ENCODE peak calls at places on chromosomes 2 and 18, in nine cellular contexts. E is activated T-helper 1 cell treated with Interleukin-2 at 50 U/mL for 16 hours; U is NCI-H1092; H is kidney; C is Ammon's horn; B is kidney epithelial cell; Y is MV-4-11; A is stimulated activated CD4-positive, alpha-beta T cell treated with anti-CD3 and anti-CD28 coated beads, Interleukin-15, amount 100 ng/mL, for 48 hours; T is NCI-H1105. R is an unnamed sample.

GRCh38 chr2:111030271-111030891 is 90.3 kb upstream of the BCL2L11 start:
- DNase-seq in Y (peak), C (no peak), E (no peak), U (no peak), A (no peak), T (no peak), H (no peak), B (peak), R (peak)

GRCh38 chr18:24268784-24269550 is 128.7 kb downstream of the OSBPL1A start:
- DNase-seq in U (no peak), E (no peak), T (no peak), H (no peak), A (no peak), C (no peak), Y (no peak), B (no peak), R (no peak)

GRCh38 chr2:41955641-41956040 is 92.2 kb upstream of the PKDCC start:
- DNase-seq in Y (peak), C (peak), T (no peak), E (no peak), A (no peak), B (no peak), H (no peak), U (no peak), R (no peak)

GRCh38 chr18:44855681-44856080 is 175.0 kb downstream of the SETBP1 start:
- DNase-seq in Y (no peak), H (no peak), A (no peak), U (no peak), T (no peak), E (no peak), B (no peak), C (no peak), R (no peak)

GRCh38 chr18:9722691-9723090 is 14.6 kb downstream of the RAB31 start:
- DNase-seq in E (no peak), H (no peak), B (no peak), T (no peak), U (no peak), Y (no peak), C (no peak), A (no peak), R (peak)

GRCh38 chr2:98040331-98040939 is 44.7 kb upstream of the TMEM131 start:
- DNase-seq in U (no peak), C (no peak), H (no peak), E (no peak), A (no peak), Y (no peak), T (no peak), B (no peak), R (no peak)

GRCh38 chr2:96815326-96816126 is 542 bp upstream of the CNNM3 start:
- DNase-seq in H (peak), Y (no peak), B (no peak), C (no peak), T (no peak), A (no peak), E (no peak), U (no peak), R (no peak)

GRCh38 chr2:17830053-17831034 is 14.1 kb downstream of the MSGN1 start:
- DNase-seq in C (peak), E (no peak), Y (peak), U (peak), T (no peak), A (peak), B (peak), H (peak), R (peak)

GRCh38 chr2:27118525-27119329 is at the start of gene CGREF1:
- DNase-seq in H (no peak), C (peak), E (no peak), Y (peak), A (no peak), T (no peak), U (peak), B (no peak), R (peak)

GRCh38 chr18:64436111-64436510 is 287.2 kb upstream of the LINC00305 start:
- DNase-seq in H (no peak), A (no peak), C (no peak), U (no peak), B (no peak), Y (peak), T (no peak), E (no peak), R (no peak)

GRCh38 chr2:65069425-65069824 is 13.2 kb downstream of the CEP68 start:
- DNase-seq in U (no peak), B (no peak), E (no peak), C (no peak), T (no peak), Y (no peak), A (no peak), H (no peak), R (no peak)

GRCh38 chr2:201696151-201696659 is 2.2 kb downstream of the MPP4 start:
- DNase-seq in H (no peak), U (no peak), E (no peak), B (peak), C (peak), T (no peak), Y (no peak), A (no peak), R (no peak)

GRCh38 chr2:241061275-241061674 is 40.8 kb downstream of the MTERF4 start:
- DNase-seq in C (peak), H (no peak), B (no peak), A (no peak), Y (peak), E (no peak), U (no peak), T (no peak), R (no peak)

GRCh38 chr2:108621087-108621559 is 86.9 kb downstream of the LIMS1 start:
- DNase-seq in C (peak), A (peak), U (peak), Y (no peak), E (peak), H (peak), B (no peak), T (peak), R (peak)

GRCh38 chr18:79479761-79480161 is 84.0 kb downstream of the NFATC1 start:
- DNase-seq in Y (no peak), T (no peak), A (no peak), U (no peak), B (no peak), H (peak), C (no peak), E (no peak), R (no peak)

GRCh38 chr18:42339324-42339723 is 384.3 kb downstream of the PIK3C3 start:
- DNase-seq in Y (no peak), T (no peak), C (no peak), A (no peak), E (no peak), U (no peak), H (no peak), B (peak), R (no peak)

GRCh38 chr2:27889774-27890145 is 427 bp downstream of the RBKS start:
- DNase-seq in H (no peak), E (no peak), B (no peak), C (no peak), Y (no peak), T (no peak), U (no peak), A (no peak), R (no peak)

GRCh38 chr18:46402945-46403344 is 254.1 kb downstream of the LOXHD1 start:
- DNase-seq in H (no peak), T (no peak), B (no peak), Y (no peak), U (no peak), A (no peak), C (no peak), E (no peak), R (no peak)

GRCh38 chr2:164841719-164842623 is at the start of gene COBLL1:
- DNase-seq in E (no peak), T (peak), B (no peak), C (peak), Y (no peak), A (no peak), U (peak), H (peak), R (peak)

GRCh38 chr2:164920430-164920829 is 34.9 kb downstream of the SLC38A11 start:
- DNase-seq in E (no peak), T (no peak), H (no peak), B (peak), U (no peak), Y (peak), A (no peak), C (no peak), R (no peak)

GRCh38 chr2:130827502-130828251 is 9.0 kb upstream of the ARHGEF4 start:
- DNase-seq in Y (no peak), H (peak), T (no peak), E (no peak), U (no peak), C (no peak), A (no peak), B (no peak), R (no peak)

GRCh38 chr2:11540148-11540995 is 6.5 kb downstream of the GREB1 start:
- DNase-seq in A (no peak), C (peak), U (peak), H (no peak), T (peak), Y (no peak), B (no peak), E (no peak), R (no peak)

GRCh38 chr2:133986881-133987793 is 266.7 kb upstream of the MGAT5 start:
- DNase-seq in H (no peak), Y (no peak), T (no peak), A (no peak), C (no peak), E (no peak), B (no peak), U (no peak), R (no peak)

GRCh38 chr2:133867131-133867530 is 298.9 kb upstream of the NCKAP5 start:
- DNase-seq in H (no peak), C (no peak), T (no peak), A (no peak), E (no peak), U (no peak), B (no peak), Y (no peak), R (no peak)

GRCh38 chr18:31426021-31426420 is 21.5 kb upstream of the DSG3 start:
- DNase-seq in E (no peak), B (no peak), Y (no peak), H (no peak), A (no peak), T (no peak), C (no peak), U (no peak), R (no peak)

GRCh38 chr18:79575891-79576685 is 103.5 kb upstream of the CTDP1 start:
- DNase-seq in U (peak), A (no peak), T (peak), B (no peak), E (no peak), H (peak), Y (no peak), C (no peak), R (peak)

GRCh38 chr2:116879646-116880045 is 934.8 kb upstream of the DDX18 start:
- DNase-seq in Y (no peak), U (no peak), B (no peak), E (no peak), H (no peak), C (peak), A (no peak), T (no peak), R (no peak)

GRCh38 chr2:186641132-186641806 is 51.4 kb downstream of the ITGAV start:
- DNase-seq in H (no peak), U (no peak), E (no peak), T (no peak), B (no peak), C (no peak), A (no peak), Y (no peak), R (no peak)

GRCh38 chr2:182496596-182496995 is 69.8 kb upstream of the PDE1A start:
- DNase-seq in B (no peak), Y (no peak), T (no peak), H (no peak), C (no peak), U (no peak), A (no peak), E (no peak), R (no peak)

GRCh38 chr2:239166201-239166834 is 234.5 kb downstream of the HDAC4 start:
- DNase-seq in C (no peak), B (no peak), Y (no peak), T (no peak), A (no peak), E (no peak), H (peak), U (no peak), R (no peak)

GRCh38 chr18:64171576-64171975 is 22.7 kb upstream of the LINC00305 start:
- DNase-seq in E (no peak), Y (no peak), C (no peak), H (no peak), U (no peak), T (no peak), B (no peak), A (no peak), R (no peak)

GRCh38 chr18:48834421-48835011 is 116.2 kb downstream of the SMAD7 start:
- DNase-seq in Y (peak), A (peak), C (peak), B (peak), T (no peak), U (no peak), E (peak), H (peak), R (peak)

GRCh38 chr2:172299741-172300140 is 127.6 kb upstream of the ITGA6 start:
- DNase-seq in C (no peak), U (no peak), T (peak), Y (peak), E (no peak), B (no peak), H (no peak), A (no peak), R (peak)

GRCh38 chr2:40957508-40957907 is 505.6 kb upstream of the SLC8A1 start:
- DNase-seq in U (no peak), E (no peak), Y (peak), C (no peak), B (peak), A (no peak), H (no peak), T (no peak), R (no peak)

GRCh38 chr18:59029663-59030421 is 109.8 kb upstream of the SEC11C start:
- DNase-seq in B (no peak), U (no peak), A (no peak), H (no peak), C (peak), E (no peak), Y (no peak), T (no peak), R (no peak)

GRCh38 chr2:45821558-45822271 is 170.2 kb downstream of the PRKCE start:
- DNase-seq in C (no peak), T (no peak), E (no peak), Y (no peak), U (no peak), H (no peak), B (peak), A (no peak), R (peak)

R was measured in stomach.